ENCODE peak calls at places on chromosomes 5 and 9, in six cellular contexts. B, L, N, X, O and R are unnamed samples.

GRCh38 chr9:37404590-37404989 is 17.9 kb upstream of the GRHPR start:
- DNase-seq in X (no peak), N (no peak), O (no peak), B (no peak), L (no peak), R (no peak)

GRCh38 chr9:100277166-100277979 is 75.4 kb downstream of the TEX10 start:
- DNase-seq in B (peak; percentile 42), O (peak; percentile 82), X (peak; percentile 68), L (peak; percentile 74), N (no peak), R (no peak)

GRCh38 chr5:137400571-137400970 is 98.6 kb downstream of the SPOCK1 start:
- DNase-seq in L (no peak), O (no peak), B (no peak), N (no peak), X (no peak), R (no peak)

GRCh38 chr9:87725356-87725899 is 491 bp upstream of the CTSL start:
- DNase-seq in L (no peak), O (peak; percentile 44), N (no peak), X (peak; percentile 61), B (peak; percentile 20), R (no peak)

GRCh38 chr5:122909470-122910100 is 64.2 kb downstream of the SNX24 start:
- DNase-seq in X (no peak), B (no peak), O (no peak), N (no peak), L (no peak), R (no peak)

GRCh38 chr5:115637507-115637906 is 11.7 kb upstream of the TMED7 start:
- DNase-seq in L (no peak), X (no peak), B (no peak), O (no peak), N (no peak), R (no peak)

GRCh38 chr5:160363661-160364060 is 6.8 kb downstream of the C1QTNF2 start:
- DNase-seq in B (no peak), L (no peak), N (no peak), O (no peak), X (no peak), R (no peak)

GRCh38 chr9:130045657-130046450 is 2.9 kb upstream of the FNBP1 start:
- DNase-seq in X (no peak), L (no peak), O (no peak), N (no peak), B (no peak), R (no peak)

GRCh38 chr9:109311731-109312130 is 9.1 kb downstream of the EPB41L4B start:
- DNase-seq in X (no peak), N (no peak), L (no peak), B (no peak), O (peak; percentile 60), R (no peak)

GRCh38 chr9:95623614-95624013 is 106.8 kb upstream of the PTCH1 start:
- DNase-seq in X (no peak), N (no peak), B (no peak), O (no peak), L (peak; percentile 28), R (no peak)

GRCh38 chr9:128399851-128400250 is 20.8 kb upstream of the CERCAM start:
- DNase-seq in N (no peak), L (no peak), B (no peak), O (no peak), X (no peak), R (no peak)

GRCh38 chr9:37025381-37026084 is 8.5 kb downstream of the PAX5 start:
- DNase-seq in N (no peak), X (no peak), O (no peak), L (peak; percentile 30), B (no peak), R (no peak)

GRCh38 chr9:106862115-106862945 is 636 bp upstream of the ZNF462 start:
- DNase-seq in X (peak; percentile 62), L (peak; percentile 51), N (no peak), O (peak; percentile 52), B (no peak), R (no peak)

GRCh38 chr9:95101326-95101725 is 216.2 kb downstream of the FANCC start:
- DNase-seq in B (no peak), L (no peak), N (no peak), X (no peak), O (no peak), R (no peak)

GRCh38 chr9:121463026-121463827 is 36.4 kb downstream of the GGTA1 start:
- DNase-seq in B (peak; percentile 55), L (peak; percentile 9), X (peak; percentile 72), N (no peak), O (peak; percentile 39), R (no peak)

GRCh38 chr5:170363671-170364070 is 25.5 kb downstream of the KCNMB1 start:
- DNase-seq in X (no peak), O (no peak), B (no peak), L (no peak), N (no peak), R (no peak)

GRCh38 chr9:87896891-87897290 is 14.2 kb downstream of the SPATA31E1 start:
- DNase-seq in B (no peak), X (no peak), L (no peak), N (no peak), O (no peak), R (no peak)

GRCh38 chr5:54295658-54296276 is 14.6 kb downstream of the ARL15 start:
- DNase-seq in N (no peak), X (no peak), O (no peak), L (no peak), B (no peak), R (no peak)

GRCh38 chr9:109910616-109911568 is 130.9 kb downstream of the PALM2AKAP2 start:
- DNase-seq in N (no peak), X (peak; percentile 60), L (peak; percentile 83), O (peak; percentile 69), B (no peak), R (no peak)

GRCh38 chr9:112378441-112379176 is 1.3 kb upstream of the HSDL2 start:
- DNase-seq in L (peak; percentile 15), X (no peak), O (peak; percentile 8), N (no peak), B (peak; percentile 17), R (no peak)

GRCh38 chr5:107467137-107467932 is 203.4 kb downstream of the EFNA5 start:
- DNase-seq in O (no peak), L (no peak), X (no peak), B (no peak), N (no peak), R (no peak)